ENCODE peak calls at places on chromosomes 2 and 18, in eight cellular contexts. K, H, L, Q, T, W, I and P are unnamed samples.

GRCh38 chr2:233354971-233355574 is 779 bp downstream of the DGKD start:
- DNase-seq in K (peak), H (no peak), L (peak), Q (no peak), T (peak), W (no peak), I (no peak), P (no peak)

GRCh38 chr2:142130111-142131015 is 453 bp downstream of the LRP1B start:
- DNase-seq in K (peak), H (peak), L (peak), Q (peak), T (peak), W (no peak), I (peak), P (no peak)

GRCh38 chr2:234178309-234179030 is 128.0 kb downstream of the SPP2 start:
- DNase-seq in K (peak), H (no peak), L (no peak), Q (no peak), T (peak), W (peak), I (no peak), P (peak)

GRCh38 chr18:25880441-25880840 is 210.0 kb downstream of the SS18 start:
- DNase-seq in K (no peak), H (no peak), L (no peak), Q (no peak), T (no peak), W (no peak), I (no peak), P (no peak)

GRCh38 chr2:62569907-62570793 is 64.2 kb upstream of the TMEM17 start:
- DNase-seq in K (no peak), H (no peak), L (no peak), Q (no peak), T (no peak), W (peak), I (no peak), P (no peak)

GRCh38 chr18:79596451-79597175 is 83.0 kb upstream of the CTDP1 start:
- DNase-seq in K (no peak), H (peak), L (no peak), Q (no peak), T (no peak), W (no peak), I (no peak), P (no peak)

GRCh38 chr2:219736196-219736595 is 108.8 kb downstream of the SLC4A3 start:
- DNase-seq in K (peak), H (no peak), L (no peak), Q (no peak), T (peak), W (peak), I (no peak), P (peak)

GRCh38 chr2:144596074-144596871 is 76.4 kb upstream of the ZEB2 start:
- DNase-seq in K (no peak), H (no peak), L (no peak), Q (no peak), T (peak), W (peak), I (no peak), P (peak)

GRCh38 chr2:200373973-200374416 is 67.5 kb downstream of the SPATS2L start:
- DNase-seq in K (no peak), H (no peak), L (no peak), Q (no peak), T (no peak), W (no peak), I (no peak), P (no peak)

GRCh38 chr2:205995260-205995659 is 90.7 kb downstream of the INO80D start:
- DNase-seq in K (no peak), H (no peak), L (no peak), Q (no peak), T (no peak), W (no peak), I (no peak), P (no peak)

GRCh38 chr2:196131384-196131861 is 40.0 kb downstream of the STK17B start:
- DNase-seq in K (peak), H (no peak), L (peak), Q (no peak), T (peak), W (no peak), I (no peak), P (peak)

GRCh38 chr2:120498576-120499394 is 152.8 kb downstream of the INHBB start:
- DNase-seq in K (no peak), H (no peak), L (no peak), Q (no peak), T (no peak), W (no peak), I (no peak), P (no peak)

GRCh38 chr18:27685807-27686412 is 491.0 kb downstream of the CDH2 start:
- DNase-seq in K (peak), H (no peak), L (no peak), Q (no peak), T (peak), W (peak), I (no peak), P (no peak)

GRCh38 chr2:176709541-176709951 is 440.3 kb downstream of the MTX2 start:
- DNase-seq in K (no peak), H (peak), L (peak), Q (no peak), T (peak), W (no peak), I (no peak), P (no peak)

GRCh38 chr18:35458677-35459441 is 38.9 kb downstream of the INO80C start:
- DNase-seq in K (peak), H (peak), L (peak), Q (no peak), T (peak), W (peak), I (peak), P (peak)

GRCh38 chr2:39642054-39642742 is 23.5 kb upstream of the TMEM178A start:
- DNase-seq in K (no peak), H (no peak), L (peak), Q (no peak), T (peak), W (no peak), I (no peak), P (peak)

GRCh38 chr18:36333418-36333817 is 35.9 kb downstream of the FHOD3 start:
- DNase-seq in K (no peak), H (no peak), L (no peak), Q (no peak), T (no peak), W (no peak), I (no peak), P (no peak)

GRCh38 chr2:3254438-3254941 is 123.1 kb downstream of the EIPR1 start:
- DNase-seq in K (no peak), H (no peak), L (no peak), Q (no peak), T (no peak), W (no peak), I (no peak), P (no peak)

GRCh38 chr2:232376713-232377112 is 1.8 kb upstream of the ALPP start:
- DNase-seq in K (no peak), H (no peak), L (no peak), Q (no peak), T (no peak), W (no peak), I (no peak), P (no peak)

GRCh38 chr2:108315408-108316193 is 26.9 kb downstream of the SULT1C2 start:
- DNase-seq in K (no peak), H (no peak), L (no peak), Q (no peak), T (no peak), W (no peak), I (no peak), P (no peak)

GRCh38 chr2:135701442-135701841 is 40.2 kb upstream of the UBXN4 start:
- DNase-seq in K (no peak), H (no peak), L (no peak), Q (no peak), T (no peak), W (no peak), I (no peak), P (no peak)

GRCh38 chr2:147082850-147083522 is 761.8 kb upstream of the ACVR2A start:
- DNase-seq in K (peak), H (peak), L (peak), Q (peak), T (peak), W (peak), I (peak), P (peak)

GRCh38 chr2:219125225-219125885 is 35.3 kb downstream of the NHEJ1 start:
- DNase-seq in K (peak), H (peak), L (no peak), Q (no peak), T (no peak), W (peak), I (no peak), P (peak)

GRCh38 chr2:219556413-219556812 is 12.6 kb downstream of the TMEM198 start:
- DNase-seq in K (no peak), H (no peak), L (no peak), Q (no peak), T (no peak), W (no peak), I (no peak), P (no peak)

GRCh38 chr2:111712940-111713339 is 171.1 kb downstream of the ANAPC1 start:
- DNase-seq in K (no peak), H (no peak), L (no peak), Q (no peak), T (no peak), W (no peak), I (no peak), P (no peak)

GRCh38 chr2:231612199-231613053 is 19.8 kb downstream of the TEX44 start:
- DNase-seq in K (peak), H (peak), L (peak), Q (peak), T (peak), W (peak), I (no peak), P (peak)

GRCh38 chr2:169027240-169027639 is 3.9 kb downstream of the ABCB11 start:
- DNase-seq in K (no peak), H (no peak), L (no peak), Q (no peak), T (no peak), W (no peak), I (no peak), P (no peak)

GRCh38 chr2:170222298-170222697 is 44.4 kb downstream of the MYO3B start:
- DNase-seq in K (no peak), H (no peak), L (no peak), Q (no peak), T (no peak), W (no peak), I (no peak), P (no peak)

GRCh38 chr2:69817739-69818494 is 11.5 kb upstream of the GMCL1 start:
- DNase-seq in K (no peak), H (no peak), L (no peak), Q (no peak), T (peak), W (no peak), I (no peak), P (no peak)

GRCh38 chr18:64720781-64721464 is 572.0 kb upstream of the LINC00305 start:
- DNase-seq in K (no peak), H (no peak), L (no peak), Q (no peak), T (no peak), W (no peak), I (no peak), P (no peak)

GRCh38 chr2:7931808-7932207 is 750.0 kb upstream of the ID2 start:
- DNase-seq in K (no peak), H (no peak), L (no peak), Q (no peak), T (no peak), W (no peak), I (no peak), P (no peak)

GRCh38 chr18:21897811-21898210 is 157.2 kb downstream of the MIB1 start:
- DNase-seq in K (peak), H (peak), L (peak), Q (peak), T (peak), W (peak), I (peak), P (peak)

GRCh38 chr2:167292430-167293171 is 404.3 kb downstream of the XIRP2 start:
- DNase-seq in K (peak), H (peak), L (peak), Q (peak), T (peak), W (peak), I (peak), P (peak)
- TF ChIP-seq POLR2A in K (no peak), H (peak), L (no peak), Q (no peak), T (no peak), W (no peak), I (peak), P (peak)

GRCh38 chr2:165793779-165794519 is at the start of gene GALNT3:
- DNase-seq in K (peak), H (no peak), L (peak), Q (peak), T (no peak), W (no peak), I (peak), P (no peak)

GRCh38 chr2:165796129-165796528 is 2.1 kb upstream of the GALNT3 start:
- DNase-seq in K (no peak), H (no peak), L (no peak), Q (no peak), T (no peak), W (no peak), I (no peak), P (no peak)

GRCh38 chr2:165793161-165793778 is 777 bp downstream of the GALNT3 start:
- DNase-seq in K (no peak), H (no peak), L (peak), Q (no peak), T (no peak), W (no peak), I (no peak), P (no peak)

GRCh38 chr2:165794520-165794882 is 454 bp upstream of the GALNT3 start:
- DNase-seq in K (peak), H (no peak), L (peak), Q (peak), T (no peak), W (no peak), I (no peak), P (no peak)

DNA sequence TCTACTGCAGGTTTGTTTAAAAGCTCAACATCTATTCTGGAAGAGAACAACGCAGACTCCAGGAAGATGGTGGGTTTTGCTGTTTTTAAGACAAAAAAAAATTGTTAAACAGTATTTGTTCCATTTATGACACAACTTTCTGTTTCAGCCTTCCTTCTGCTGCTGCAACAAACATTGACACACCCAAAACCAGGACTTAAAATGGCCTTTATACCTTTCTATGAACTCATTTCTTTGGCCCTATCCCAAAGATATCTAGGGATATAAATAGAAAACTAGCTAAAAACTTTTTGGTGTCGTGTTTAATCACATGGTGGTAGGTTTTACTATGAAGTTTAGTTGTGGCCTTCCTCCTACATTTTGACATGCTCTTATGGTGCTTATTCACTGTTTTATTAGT is 964 bp upstream of the GALNT3 start:
- DNase-seq in K (no peak), H (no peak), L (no peak), Q (no peak), T (no peak), W (no peak), I (no peak), P (no peak)
- TF ChIP-seq POLR2A in K (no peak), H (no peak), L (no peak), Q (no peak), T (no peak), W (no peak), I (no peak), P (no peak)

GRCh38 chr2:32504877-32505478 is 122.9 kb upstream of the TTC27 start:
- DNase-seq in K (no peak), H (no peak), L (no peak), Q (no peak), T (no peak), W (peak), I (no peak), P (no peak)
- TF ChIP-seq POLR2A in K (no peak), H (no peak), L (no peak), Q (no peak), T (no peak), W (no peak), I (no peak), P (no peak)

GRCh38 chr2:118119158-118119715 is 31.0 kb downstream of the INSIG2 start:
- DNase-seq in K (no peak), H (no peak), L (no peak), Q (no peak), T (peak), W (no peak), I (no peak), P (no peak)
- TF ChIP-seq POLR2A in K (no peak), H (no peak), L (no peak), Q (no peak), T (no peak), W (no peak), I (no peak), P (no peak)

DNA sequence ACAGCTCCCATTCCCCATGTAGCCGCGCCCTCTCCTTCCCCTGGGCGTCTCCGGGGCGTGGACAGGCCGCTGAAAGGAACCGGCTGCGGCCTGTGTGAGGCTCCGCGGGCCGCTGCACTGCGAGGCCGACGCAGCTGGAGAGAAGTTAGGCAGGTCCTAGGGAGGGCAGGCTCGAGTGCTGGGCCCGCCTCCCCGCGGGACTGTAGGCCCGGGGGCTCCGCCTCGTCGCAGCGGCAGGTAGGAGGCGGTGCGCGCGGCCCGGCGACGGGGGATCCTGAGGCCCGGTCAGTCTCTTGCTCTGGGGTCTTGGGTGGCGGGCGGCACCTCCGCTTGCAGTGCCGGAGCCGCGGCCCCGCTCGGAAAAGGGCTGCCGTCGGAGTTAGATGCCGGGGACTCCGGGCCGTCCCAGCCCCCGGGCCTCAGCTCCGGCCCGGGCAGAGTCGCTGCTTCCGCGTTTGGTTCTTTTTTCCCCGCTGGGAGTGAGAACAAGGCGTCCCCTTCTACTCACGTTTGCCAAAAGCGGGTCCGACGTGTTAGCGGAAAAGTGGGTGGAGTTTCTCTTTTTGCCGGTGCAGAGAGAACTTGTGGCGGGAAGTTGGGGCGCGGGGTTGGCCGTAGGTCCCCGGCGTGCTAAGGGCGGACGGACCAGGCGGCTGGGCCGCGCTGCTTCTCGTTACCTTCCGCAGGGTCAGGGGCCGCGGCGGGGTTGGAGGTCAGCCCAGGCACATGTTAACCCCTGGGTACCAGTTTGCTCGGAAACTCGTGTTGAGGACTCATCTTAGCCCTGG is at the start of gene VRK2:
- DNase-seq in K (peak), H (peak), L (peak), Q (peak), T (peak), W (peak), I (peak), P (no peak)
- TF ChIP-seq POLR2A in K (no peak), H (peak), L (no peak), Q (peak), T (peak), W (peak), I (peak), P (no peak)

GRCh38 chr2:11678306-11678960 is 8.4 kb upstream of the NTSR2 start:
- DNase-seq in K (no peak), H (no peak), L (no peak), Q (no peak), T (no peak), W (no peak), I (no peak), P (no peak)
- TF ChIP-seq POLR2A in K (no peak), H (no peak), L (no peak), Q (no peak), T (no peak), W (no peak), I (no peak), P (no peak)